ENCODE peak calls at places on chromosome 21, in seven cellular contexts. A is GM23338, H is mammary epithelial cell, X is neural progenitor cell, D is PC-3, F is GM12878, E is hepatocyte. R is an unnamed sample.
A peak's percentile ranks its signal among the peaks of the same experiment; 100 is the strongest.

GRCh38 chr21:45405271-45405818 is 380 bp downstream of the COL18A1 start:
- DNase-seq in H (no peak), D (peak; percentile 52), E (peak; percentile 69), A (no peak), X (peak; percentile 57), F (no peak), R (no peak)

GRCh38 chr21:46112731-46113215 is 14.9 kb downstream of the COL6A2 start:
- DNase-seq in A (no peak), E (no peak), X (no peak), D (no peak), H (no peak), F (no peak), R (no peak)

GRCh38 chr21:35102488-35103407 is 53.6 kb upstream of the RUNX1 start:
- DNase-seq in E (no peak), F (no peak), H (peak; percentile 31), D (no peak), A (no peak), X (no peak), R (no peak)

GRCh38 chr21:14617040-14617393 is 70.9 kb upstream of the SAMSN1 start:
- DNase-seq in D (no peak), F (no peak), E (no peak), X (no peak), A (peak; percentile 38), H (no peak), R (no peak)

GRCh38 chr21:22575165-22575584 is 1577.0 kb downstream of the NCAM2 start:
- DNase-seq in E (peak; percentile 41), D (peak; percentile 47), H (no peak), X (peak; percentile 71), F (no peak), A (peak; percentile 72), R (no peak)

GRCh38 chr21:35222541-35222941 is 173.4 kb upstream of the RUNX1 start:
- DNase-seq in A (no peak), D (peak; percentile 11), E (no peak), X (no peak), F (peak; percentile 19), H (no peak), R (no peak)

GRCh38 chr21:34510148-34511142 is 1.6 kb downstream of the KCNE1 start:
- DNase-seq in A (peak; percentile 81), E (peak; percentile 87), F (no peak), H (peak; percentile 39), D (peak; percentile 75), X (peak; percentile 82), R (peak; percentile 45)

GRCh38 chr21:45279446-45280177 is 8.1 kb downstream of the POFUT2 start:
- DNase-seq in A (no peak), X (no peak), H (no peak), F (no peak), E (no peak), D (no peak), R (no peak)

GRCh38 chr21:16194851-16195251 is 465.1 kb downstream of the USP25 start:
- DNase-seq in H (peak; percentile 16), D (no peak), F (no peak), X (peak; percentile 3), E (no peak), A (no peak), R (peak; percentile 53)

GRCh38 chr21:35254006-35254751 is 205.1 kb upstream of the RUNX1 start:
- DNase-seq in D (peak; percentile 68), E (peak; percentile 32), A (no peak), X (no peak), H (peak; percentile 91), F (no peak), R (peak; percentile 93)

GRCh38 chr21:15614757-15615156 is 115.0 kb upstream of the USP25 start:
- DNase-seq in A (no peak), E (peak; percentile 26), F (no peak), H (no peak), X (no peak), D (no peak), R (no peak)

GRCh38 chr21:21973806-21974205 is 975.6 kb downstream of the NCAM2 start:
- DNase-seq in H (no peak), D (peak; percentile 2), X (peak; percentile 46), F (no peak), A (peak; percentile 63), E (no peak), R (no peak)

GRCh38 chr21:46188226-46189212 is 4.3 kb upstream of the SPATC1L start:
- DNase-seq in F (no peak), E (peak; percentile 76), D (peak; percentile 83), A (peak; percentile 28), H (peak; percentile 50), X (no peak), R (peak; percentile 73)

GRCh38 chr21:31041295-31042079 is 3.2 kb upstream of the KRTAP19-8 start:
- DNase-seq in X (no peak), D (no peak), A (peak; percentile 22), F (no peak), H (no peak), E (no peak), R (no peak)

DNA sequence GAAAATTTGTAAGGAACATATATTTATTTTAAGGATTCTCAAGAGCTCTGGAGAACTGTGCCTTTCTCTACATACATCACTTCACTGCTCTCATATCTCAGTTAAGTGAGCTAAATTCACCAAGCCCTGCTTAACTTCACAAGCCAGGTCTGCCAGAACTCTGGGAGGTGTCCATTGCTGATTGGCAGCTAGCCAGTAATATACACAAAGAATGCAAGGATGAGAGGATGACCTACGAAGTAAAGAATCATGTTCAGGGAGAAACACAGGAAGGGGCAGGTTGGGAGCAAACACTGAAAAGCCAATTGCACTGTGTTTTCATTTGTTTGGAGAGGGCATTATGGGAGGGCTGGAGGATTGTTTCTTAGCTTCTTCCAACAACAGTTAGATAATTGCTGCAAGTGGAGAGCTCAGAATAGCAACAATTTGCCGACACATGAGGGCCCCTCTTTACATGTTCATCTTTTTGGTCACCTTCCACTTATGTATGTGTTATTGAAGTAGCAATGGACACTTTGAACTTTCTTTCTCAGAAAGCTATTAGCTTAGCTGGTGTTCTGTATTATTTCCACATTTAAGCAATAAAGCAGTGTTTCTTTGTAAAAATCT is 254.9 kb downstream of the LTN1 start:
- DNase-seq in F (no peak), X (no peak), D (peak; percentile 78), E (peak; percentile 57), A (no peak), H (peak; percentile 30), R (peak; percentile 39)
- H2AFZ ChIP-seq in F (no peak overlapping the region), X (no peak overlapping the region), D (peak overlapping the region; percentile 21), E (no peak overlapping the region), A (no peak overlapping the region), H (peak overlapping the region; percentile 55), R (no peak overlapping the region)

DNA sequence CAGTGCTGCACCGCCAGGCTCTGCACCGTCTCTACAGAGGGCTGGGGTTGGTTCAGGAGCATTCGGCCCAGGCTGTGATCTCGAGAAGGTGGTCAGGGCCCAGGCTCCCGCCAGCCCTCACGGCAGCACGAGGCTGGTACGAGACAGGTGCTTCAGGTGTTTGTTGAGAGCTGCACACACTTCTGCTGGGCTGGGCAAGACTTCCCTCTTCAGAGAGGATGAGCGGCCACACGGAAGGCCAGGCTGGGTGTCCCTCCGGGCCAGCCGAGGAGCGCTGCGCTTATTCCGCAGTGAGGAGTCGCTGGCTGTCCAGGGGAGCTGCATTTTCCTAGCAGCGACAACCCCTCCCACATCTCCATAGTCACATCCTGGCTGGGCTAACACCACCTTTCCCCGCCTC is 50.5 kb downstream of the PDE9A start:
- DNase-seq in X (no peak), H (no peak), A (no peak), F (no peak), E (no peak), D (no peak), R (no peak)
- TF ChIP-seq EZH2 in X (no peak), H (no peak), A (no peak), F (no peak), E (no peak), D (no peak), R (no peak)

GRCh38 chr21:25961042-25961441 is 209.5 kb downstream of the APP start:
- DNase-seq in D (no peak), E (no peak), A (peak; percentile 83), H (no peak), X (peak; percentile 38), F (no peak), R (no peak)

GRCh38 chr21:25956993-25957714 is 213.4 kb downstream of the APP start:
- DNase-seq in D (peak; percentile 36), A (no peak), X (no peak), F (no peak), H (peak; percentile 52), E (no peak), R (peak; percentile 78)

GRCh38 chr21:25963186-25963585 is 207.4 kb downstream of the APP start:
- DNase-seq in D (peak; percentile 85), E (no peak), H (peak; percentile 80), F (no peak), A (no peak), X (no peak), R (peak; percentile 36)

GRCh38 chr21:25964009-25964408 is 206.6 kb downstream of the APP start:
- DNase-seq in H (no peak), F (no peak), D (peak; percentile 66), X (no peak), E (no peak), A (no peak), R (peak; percentile 65)

DNA sequence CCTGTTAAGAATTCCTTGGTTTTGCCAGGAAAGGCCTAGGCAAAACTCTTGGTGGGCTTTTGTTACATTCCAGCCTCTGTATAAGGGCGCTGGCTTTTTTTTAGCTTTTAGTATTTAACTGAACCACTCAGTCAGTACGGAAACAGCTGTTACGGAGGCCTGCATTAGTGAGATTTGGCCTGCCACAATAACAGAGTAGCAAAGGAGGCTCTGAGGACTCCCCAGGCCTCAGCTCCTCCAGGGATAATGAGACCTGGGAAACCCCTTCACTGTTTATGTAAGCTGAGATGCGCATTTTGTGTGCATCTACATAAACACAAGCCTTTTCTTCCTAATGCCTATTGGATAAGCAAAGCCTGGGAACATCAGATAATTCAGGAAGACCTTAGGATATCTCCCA is 210.1 kb downstream of the APP start:
- DNase-seq in F (no peak), H (no peak), D (no peak), A (peak; percentile 73), X (peak; percentile 78), E (peak; percentile 18), R (no peak)
- H2AFZ ChIP-seq in F (no peak overlapping the region), H (no peak overlapping the region), D (no peak overlapping the region), A (no peak overlapping the region), X (no peak overlapping the region), E (no peak overlapping the region), R (no peak overlapping the region)

GRCh38 chr21:28150778-28151177 is 841.9 kb downstream of the LTN1 start:
- DNase-seq in X (no peak), A (no peak), E (no peak), D (no peak), H (no peak), F (no peak), R (peak; percentile 42)
- TF ChIP-seq EZH2 in X (no peak), A (no peak), E (no peak), D (no peak), H (no peak), F (no peak), R (no peak)

GRCh38 chr21:41280115-41280919 is 36.3 kb upstream of the FAM3B start:
- DNase-seq in D (no peak), A (no peak), H (no peak), E (peak; percentile 59), X (no peak), F (no peak), R (peak; percentile 30)
- H2AFZ ChIP-seq in D (no peak overlapping the region), A (no peak overlapping the region), H (no peak overlapping the region), E (no peak overlapping the region), X (no peak overlapping the region), F (no peak overlapping the region), R (no peak overlapping the region)

GRCh38 chr21:33089439-33089838 is 19.5 kb downstream of the OLIG1 start:
- DNase-seq in E (no peak), F (no peak), H (no peak), X (no peak), D (peak; percentile 12), A (no peak), R (no peak)

GRCh38 chr21:33088384-33088783 is 18.4 kb downstream of the OLIG1 start:
- DNase-seq in A (no peak), H (no peak), E (no peak), D (no peak), X (no peak), F (no peak), R (no peak)
- TF ChIP-seq EZH2 in A (no peak), H (no peak), E (no peak), D (no peak), X (no peak), F (no peak), R (no peak)